ENCODE peak calls at places on chromosome 13, in ten cellular contexts. One of them, this sample, is unnamed.

GRCh38 chr13:43573787-43574562 is 212.8 kb downstream of the ENOX1 start:
- DNase-seq in Panc1: no peak
- DNase-seq in breast epithelium: no peak
- DNase-seq in sigmoid colon: no peak
- DNase-seq in GM23338: no peak
- DNase-seq in HCT116: no peak
- DNase-seq in stomach: no peak
- DNase-seq in transverse colon: no peak
- DNase-seq in endothelial cell of umbilical vein: no peak
- DNase-seq in HepG2: no peak
- DNase-seq in this sample: no peak

GRCh38 chr13:75769141-75769905 is 133.2 kb downstream of the LMO7 start:
- DNase-seq in Panc1: no peak
- DNase-seq in breast epithelium: no peak
- DNase-seq in sigmoid colon: no peak
- DNase-seq in GM23338: no peak
- DNase-seq in HCT116: no peak
- DNase-seq in stomach: no peak
- DNase-seq in transverse colon: no peak
- DNase-seq in endothelial cell of umbilical vein: no peak
- DNase-seq in HepG2: no peak
- DNase-seq in this sample: no peak

GRCh38 chr13:39900106-39900750 is 244.8 kb downstream of the COG6 start:
- DNase-seq in Panc1: no peak
- DNase-seq in breast epithelium: no peak
- DNase-seq in sigmoid colon: no peak
- DNase-seq in GM23338: no peak
- DNase-seq in HCT116: no peak
- DNase-seq in stomach: no peak
- DNase-seq in transverse colon: no peak
- DNase-seq in endothelial cell of umbilical vein: peak; percentile 93
- DNase-seq in HepG2: no peak
- DNase-seq in this sample: no peak

GRCh38 chr13:33348366-33348765 is 62.8 kb upstream of the STARD13 start:
- DNase-seq in Panc1: no peak
- DNase-seq in breast epithelium: no peak
- DNase-seq in sigmoid colon: no peak
- DNase-seq in GM23338: no peak
- DNase-seq in HCT116: no peak
- DNase-seq in stomach: no peak
- DNase-seq in transverse colon: no peak
- DNase-seq in endothelial cell of umbilical vein: no peak
- DNase-seq in HepG2: no peak
- DNase-seq in this sample: no peak

GRCh38 chr13:103615778-103616177 is 549.6 kb upstream of the SLC10A2 start:
- DNase-seq in Panc1: no peak
- DNase-seq in breast epithelium: no peak
- DNase-seq in sigmoid colon: no peak
- DNase-seq in GM23338: no peak
- DNase-seq in HCT116: no peak
- DNase-seq in stomach: no peak
- DNase-seq in transverse colon: no peak
- DNase-seq in endothelial cell of umbilical vein: no peak
- DNase-seq in HepG2: no peak
- DNase-seq in this sample: no peak

GRCh38 chr13:39408512-39408911 is 194.5 kb downstream of the LHFPL6 start:
- DNase-seq in Panc1: no peak
- DNase-seq in breast epithelium: no peak
- DNase-seq in sigmoid colon: no peak
- DNase-seq in GM23338: no peak
- DNase-seq in HCT116: no peak
- DNase-seq in stomach: no peak
- DNase-seq in transverse colon: no peak
- DNase-seq in endothelial cell of umbilical vein: no peak
- DNase-seq in HepG2: no peak
- DNase-seq in this sample: no peak

GRCh38 chr13:110044521-110045200 is 258.3 kb upstream of the IRS2 start:
- DNase-seq in Panc1: no peak
- DNase-seq in breast epithelium: no peak
- DNase-seq in sigmoid colon: no peak
- DNase-seq in GM23338: peak; percentile 44
- DNase-seq in HCT116: no peak
- DNase-seq in stomach: no peak
- DNase-seq in transverse colon: no peak
- DNase-seq in endothelial cell of umbilical vein: no peak
- DNase-seq in HepG2: no peak
- DNase-seq in this sample: no peak

GRCh38 chr13:41457589-41458186 is 338 bp downstream of the RGCC start:
- DNase-seq in Panc1: no peak
- DNase-seq in breast epithelium: no peak
- DNase-seq in sigmoid colon: no peak
- DNase-seq in GM23338: peak; percentile 29
- DNase-seq in HCT116: no peak
- DNase-seq in stomach: no peak
- DNase-seq in transverse colon: no peak
- DNase-seq in endothelial cell of umbilical vein: no peak
- DNase-seq in HepG2: no peak
- DNase-seq in this sample: no peak

GRCh38 chr13:50365683-50366391 is 350.6 kb downstream of the KCNRG start:
- DNase-seq in Panc1: no peak
- DNase-seq in breast epithelium: no peak
- DNase-seq in sigmoid colon: no peak
- DNase-seq in GM23338: no peak
- DNase-seq in HCT116: no peak
- DNase-seq in stomach: no peak
- DNase-seq in transverse colon: peak; percentile 23
- DNase-seq in endothelial cell of umbilical vein: peak; percentile 79
- DNase-seq in HepG2: peak; percentile 61
- DNase-seq in this sample: no peak

GRCh38 chr13:75482070-75482819 is at the start of gene TBC1D4:
- DNase-seq in Panc1: peak; percentile 52
- DNase-seq in breast epithelium: peak; percentile 85
- DNase-seq in sigmoid colon: peak; percentile 89
- DNase-seq in GM23338: peak; percentile 96
- DNase-seq in HCT116: peak; percentile 76
- DNase-seq in stomach: peak; percentile 83
- DNase-seq in transverse colon: peak; percentile 87
- DNase-seq in endothelial cell of umbilical vein: peak; percentile 97
- DNase-seq in HepG2: peak; percentile 87
- DNase-seq in this sample: peak; percentile 30

GRCh38 chr13:108226184-108226583 is 8.0 kb downstream of the ABHD13 start:
- DNase-seq in Panc1: no peak
- DNase-seq in breast epithelium: no peak
- DNase-seq in sigmoid colon: no peak
- DNase-seq in GM23338: no peak
- DNase-seq in HCT116: no peak
- DNase-seq in stomach: no peak
- DNase-seq in transverse colon: no peak
- DNase-seq in endothelial cell of umbilical vein: no peak
- DNase-seq in HepG2: peak; percentile 29
- DNase-seq in this sample: no peak

GRCh38 chr13:99374994-99375805 is 68.0 kb upstream of the GPR183 start:
- DNase-seq in Panc1: no peak
- DNase-seq in breast epithelium: no peak
- DNase-seq in sigmoid colon: no peak
- DNase-seq in GM23338: no peak
- DNase-seq in HCT116: no peak
- DNase-seq in stomach: no peak
- DNase-seq in transverse colon: peak; percentile 50
- DNase-seq in endothelial cell of umbilical vein: no peak
- DNase-seq in HepG2: no peak
- DNase-seq in this sample: no peak

GRCh38 chr13:87093399-87093798 is 577.8 kb upstream of the SLITRK5 start:
- DNase-seq in Panc1: no peak
- DNase-seq in breast epithelium: no peak
- DNase-seq in sigmoid colon: no peak
- DNase-seq in GM23338: no peak
- DNase-seq in HCT116: no peak
- DNase-seq in stomach: no peak
- DNase-seq in transverse colon: no peak
- DNase-seq in endothelial cell of umbilical vein: no peak
- DNase-seq in HepG2: no peak
- DNase-seq in this sample: no peak

GRCh38 chr13:95784161-95784880 is 107.4 kb downstream of the DNAJC3 start:
- DNase-seq in Panc1: no peak
- DNase-seq in breast epithelium: no peak
- DNase-seq in sigmoid colon: no peak
- DNase-seq in GM23338: no peak
- DNase-seq in HCT116: no peak
- DNase-seq in stomach: no peak
- DNase-seq in transverse colon: no peak
- DNase-seq in endothelial cell of umbilical vein: peak; percentile 93
- DNase-seq in HepG2: peak; percentile 9
- DNase-seq in this sample: no peak

GRCh38 chr13:106029901-106030300 is 505.6 kb downstream of the EFNB2 start:
- DNase-seq in Panc1: no peak
- DNase-seq in breast epithelium: no peak
- DNase-seq in sigmoid colon: no peak
- DNase-seq in GM23338: no peak
- DNase-seq in HCT116: no peak
- DNase-seq in stomach: no peak
- DNase-seq in transverse colon: no peak
- DNase-seq in endothelial cell of umbilical vein: no peak
- DNase-seq in HepG2: no peak
- DNase-seq in this sample: no peak

GRCh38 chr13:30346159-30346788 is 38.9 kb upstream of the KATNAL1 start:
- DNase-seq in Panc1: no peak
- DNase-seq in breast epithelium: peak; percentile 44
- DNase-seq in sigmoid colon: no peak
- DNase-seq in GM23338: no peak
- DNase-seq in HCT116: no peak
- DNase-seq in stomach: peak; percentile 59
- DNase-seq in transverse colon: peak; percentile 75
- DNase-seq in endothelial cell of umbilical vein: no peak
- DNase-seq in HepG2: no peak
- DNase-seq in this sample: peak; percentile 85

GRCh38 chr13:20353973-20354372 is 121.9 kb upstream of the GJB6 start:
- DNase-seq in Panc1: no peak
- DNase-seq in breast epithelium: no peak
- DNase-seq in sigmoid colon: no peak
- DNase-seq in GM23338: no peak
- DNase-seq in HCT116: no peak
- DNase-seq in stomach: no peak
- DNase-seq in transverse colon: no peak
- DNase-seq in endothelial cell of umbilical vein: no peak
- DNase-seq in HepG2: no peak
- DNase-seq in this sample: peak; percentile 75

GRCh38 chr13:110352735-110353134 is 45.7 kb downstream of the COL4A2 start:
- DNase-seq in Panc1: no peak
- DNase-seq in breast epithelium: no peak
- DNase-seq in sigmoid colon: no peak
- DNase-seq in GM23338: peak; percentile 72
- DNase-seq in HCT116: no peak
- DNase-seq in stomach: no peak
- DNase-seq in transverse colon: no peak
- DNase-seq in endothelial cell of umbilical vein: no peak
- DNase-seq in HepG2: no peak
- DNase-seq in this sample: no peak

DNA sequence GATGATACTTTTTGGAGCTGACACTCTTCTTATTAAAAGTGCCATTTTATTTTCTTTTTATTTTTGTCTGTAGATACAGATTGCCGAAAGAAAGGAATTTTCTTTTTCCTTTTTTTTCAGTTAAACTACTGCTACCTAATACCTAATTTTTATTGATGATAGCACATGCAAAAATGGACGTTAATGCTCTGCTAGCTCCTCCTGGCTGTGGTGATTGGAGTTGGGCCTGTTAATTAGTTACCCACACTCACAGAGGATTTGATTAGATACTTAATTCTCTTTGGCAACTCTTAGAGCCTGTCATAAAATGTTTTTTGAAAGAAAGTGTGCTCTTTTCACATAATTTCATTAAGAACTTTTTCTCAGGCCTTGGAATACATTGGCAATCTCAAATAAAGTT is 366.8 kb downstream of the DCT start:
- DNase-seq in Panc1: no peak
- DNase-seq in breast epithelium: no peak
- DNase-seq in sigmoid colon: no peak
- DNase-seq in GM23338: no peak
- DNase-seq in HCT116: no peak
- DNase-seq in stomach: no peak
- DNase-seq in transverse colon: no peak
- DNase-seq in endothelial cell of umbilical vein: no peak
- DNase-seq in HepG2: no peak
- DNase-seq in this sample: no peak
- TF ChIP-seq CTCF in Panc1: no peak
- TF ChIP-seq CTCF in breast epithelium: no peak
- TF ChIP-seq CTCF in sigmoid colon: no peak
- TF ChIP-seq CTCF in GM23338: peak; percentile 34
- TF ChIP-seq CTCF in HCT116: no peak
- TF ChIP-seq CTCF in stomach: no peak
- TF ChIP-seq CTCF in transverse colon: no peak
- TF ChIP-seq CTCF in endothelial cell of umbilical vein: no peak
- TF ChIP-seq CTCF in HepG2: no peak
- TF ChIP-seq CTCF in this sample: no peak

GRCh38 chr13:44932850-44933251 is 56.4 kb downstream of the NUFIP1 start:
- DNase-seq in Panc1: no peak
- DNase-seq in breast epithelium: no peak
- DNase-seq in sigmoid colon: no peak
- DNase-seq in GM23338: no peak
- DNase-seq in HCT116: no peak
- DNase-seq in stomach: peak; percentile 45
- DNase-seq in transverse colon: no peak
- DNase-seq in endothelial cell of umbilical vein: peak; percentile 93
- DNase-seq in HepG2: no peak
- DNase-seq in this sample: no peak
- TF ChIP-seq POLR2AphosphoS5 in Panc1: no peak
- TF ChIP-seq POLR2AphosphoS5 in breast epithelium: no peak
- TF ChIP-seq POLR2AphosphoS5 in sigmoid colon: no peak
- TF ChIP-seq POLR2AphosphoS5 in GM23338: no peak
- TF ChIP-seq POLR2AphosphoS5 in HCT116: no peak
- TF ChIP-seq POLR2AphosphoS5 in stomach: peak; percentile 73
- TF ChIP-seq POLR2AphosphoS5 in transverse colon: no peak
- TF ChIP-seq POLR2AphosphoS5 in endothelial cell of umbilical vein: peak; percentile 86
- TF ChIP-seq POLR2AphosphoS5 in HepG2: no peak
- TF ChIP-seq POLR2AphosphoS5 in this sample: no peak

GRCh38 chr13:52450793-52451116 is 321 bp upstream of the VPS36 start:
- DNase-seq in Panc1: no peak
- DNase-seq in breast epithelium: no peak
- DNase-seq in sigmoid colon: no peak
- DNase-seq in GM23338: no peak
- DNase-seq in HCT116: no peak
- DNase-seq in stomach: no peak
- DNase-seq in transverse colon: no peak
- DNase-seq in endothelial cell of umbilical vein: no peak
- DNase-seq in HepG2: no peak
- DNase-seq in this sample: no peak
- TF ChIP-seq CTCF in Panc1: no peak
- TF ChIP-seq CTCF in breast epithelium: no peak
- TF ChIP-seq CTCF in sigmoid colon: peak; percentile 80
- TF ChIP-seq CTCF in GM23338: no peak
- TF ChIP-seq CTCF in HCT116: no peak
- TF ChIP-seq CTCF in stomach: peak; percentile 41
- TF ChIP-seq CTCF in transverse colon: no peak
- TF ChIP-seq CTCF in endothelial cell of umbilical vein: no peak
- TF ChIP-seq CTCF in HepG2: no peak
- TF ChIP-seq CTCF in this sample: no peak

DNA sequence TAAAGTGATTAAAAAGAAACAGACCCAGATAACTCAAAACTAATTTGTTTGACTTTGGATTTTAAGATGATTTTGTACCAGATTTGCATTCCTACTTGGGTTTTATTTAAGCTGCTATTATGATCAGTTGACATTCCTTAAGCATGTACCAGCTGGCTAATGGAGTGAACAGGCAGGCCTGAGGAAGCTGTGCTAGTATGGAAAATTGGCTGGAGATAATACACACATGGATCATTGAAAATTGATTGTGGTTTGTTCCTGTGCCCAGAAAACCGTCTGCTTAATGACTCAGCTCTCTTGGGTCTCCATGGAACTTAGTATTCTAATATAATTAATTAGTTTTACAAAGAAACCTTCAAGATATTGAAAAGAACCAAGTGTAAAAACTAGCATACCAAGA is 22.6 kb downstream of the POLR1D start:
- DNase-seq in Panc1: no peak
- DNase-seq in breast epithelium: peak; percentile 24
- DNase-seq in sigmoid colon: no peak
- DNase-seq in GM23338: no peak
- DNase-seq in HCT116: peak; percentile 27
- DNase-seq in stomach: no peak
- DNase-seq in transverse colon: no peak
- DNase-seq in endothelial cell of umbilical vein: no peak
- DNase-seq in HepG2: no peak
- DNase-seq in this sample: no peak
- TF ChIP-seq POLR2AphosphoS5 in Panc1: no peak
- TF ChIP-seq POLR2AphosphoS5 in breast epithelium: no peak
- TF ChIP-seq POLR2AphosphoS5 in sigmoid colon: no peak
- TF ChIP-seq POLR2AphosphoS5 in GM23338: no peak
- TF ChIP-seq POLR2AphosphoS5 in HCT116: no peak
- TF ChIP-seq POLR2AphosphoS5 in stomach: peak; percentile 23
- TF ChIP-seq POLR2AphosphoS5 in transverse colon: no peak
- TF ChIP-seq POLR2AphosphoS5 in endothelial cell of umbilical vein: no peak
- TF ChIP-seq POLR2AphosphoS5 in HepG2: no peak
- TF ChIP-seq POLR2AphosphoS5 in this sample: no peak

This sample was measured in HL-60.